ENCODE peak calls at places on chromosomes 11 and 22, in four cellular contexts. One of them, this sample, is unnamed.
A peak's percentile ranks its signal among the peaks of the same experiment; 100 is the strongest.

GRCh38 chr11:88420165-88420781 is 82.7 kb upstream of the CTSC start:
- DNase-seq in ACHN: no peak
- DNase-seq in RPMI7951: no peak
- DNase-seq in MCF 10A: peak; percentile 91
- DNase-seq in this sample: no peak

GRCh38 chr22:27673839-27674238 is 127.7 kb downstream of the MN1 start:
- DNase-seq in ACHN: no peak
- DNase-seq in RPMI7951: no peak
- DNase-seq in MCF 10A: no peak
- DNase-seq in this sample: no peak

GRCh38 chr22:46076651-46077339 is 73.5 kb upstream of the PPARA start:
- DNase-seq in ACHN: no peak
- DNase-seq in RPMI7951: peak; percentile 80
- DNase-seq in MCF 10A: peak; percentile 74
- DNase-seq in this sample: no peak

GRCh38 chr11:44766112-44766971 is 39.6 kb downstream of the TSPAN18 start:
- DNase-seq in ACHN: no peak
- DNase-seq in RPMI7951: peak; percentile 91
- DNase-seq in MCF 10A: no peak
- DNase-seq in this sample: no peak

GRCh38 chr22:38724176-38724575 is 18.4 kb downstream of the GTPBP1 start:
- DNase-seq in ACHN: no peak
- DNase-seq in RPMI7951: no peak
- DNase-seq in MCF 10A: no peak
- DNase-seq in this sample: no peak

GRCh38 chr11:96155627-96156378 is 187.2 kb downstream of the MAML2 start:
- DNase-seq in ACHN: peak; percentile 90
- DNase-seq in RPMI7951: peak; percentile 99
- DNase-seq in MCF 10A: peak; percentile 93
- DNase-seq in this sample: no peak

GRCh38 chr22:20574920-20575353 is 67.5 kb downstream of the MED15 start:
- DNase-seq in ACHN: no peak
- DNase-seq in RPMI7951: no peak
- DNase-seq in MCF 10A: no peak
- DNase-seq in this sample: no peak

GRCh38 chr11:14499178-14499559 is 442 bp downstream of the COPB1 start:
- DNase-seq in ACHN: peak; percentile 28
- DNase-seq in RPMI7951: peak; percentile 11
- DNase-seq in MCF 10A: peak; percentile 28
- DNase-seq in this sample: peak; percentile 39

GRCh38 chr11:131638889-131639288 is 268.5 kb downstream of the NTM start:
- DNase-seq in ACHN: no peak
- DNase-seq in RPMI7951: no peak
- DNase-seq in MCF 10A: no peak
- DNase-seq in this sample: no peak

GRCh38 chr11:62507023-62507422 is 39.6 kb downstream of the AHNAK start:
- DNase-seq in ACHN: no peak
- DNase-seq in RPMI7951: no peak
- DNase-seq in MCF 10A: no peak
- DNase-seq in this sample: no peak

GRCh38 chr22:44365196-44365802 is 52.5 kb upstream of the SHISAL1 start:
- DNase-seq in ACHN: no peak
- DNase-seq in RPMI7951: peak; percentile 74
- DNase-seq in MCF 10A: no peak
- DNase-seq in this sample: no peak

GRCh38 chr11:68594123-68594522 is 90.2 kb upstream of the GAL start:
- DNase-seq in ACHN: no peak
- DNase-seq in RPMI7951: no peak
- DNase-seq in MCF 10A: no peak
- DNase-seq in this sample: no peak

GRCh38 chr11:112972399-112973115 is 11.3 kb downstream of the NCAM1 start:
- DNase-seq in ACHN: no peak
- DNase-seq in RPMI7951: peak; percentile 73
- DNase-seq in MCF 10A: no peak
- DNase-seq in this sample: no peak

GRCh38 chr22:30606455-30607299 is at the start of gene TCN2:
- DNase-seq in ACHN: peak; percentile 87
- DNase-seq in RPMI7951: peak; percentile 78
- DNase-seq in MCF 10A: peak; percentile 35
- DNase-seq in this sample: peak; percentile 81

GRCh38 chr11:43268161-43268560 is 43.6 kb upstream of the API5 start:
- DNase-seq in ACHN: no peak
- DNase-seq in RPMI7951: peak; percentile 43
- DNase-seq in MCF 10A: no peak
- DNase-seq in this sample: peak; percentile 48

GRCh38 chr11:61747389-61748285 is 4.8 kb upstream of the MYRF start:
- DNase-seq in ACHN: peak; percentile 68
- DNase-seq in RPMI7951: peak; percentile 51
- DNase-seq in MCF 10A: peak; percentile 69
- DNase-seq in this sample: peak; percentile 45

GRCh38 chr11:46682773-46683752 is 17.4 kb downstream of the ARHGAP1 start:
- DNase-seq in ACHN: no peak
- DNase-seq in RPMI7951: peak; percentile 17
- DNase-seq in MCF 10A: peak; percentile 73
- DNase-seq in this sample: no peak

GRCh38 chr11:133239530-133239929 is 292.8 kb downstream of the OPCML start:
- DNase-seq in ACHN: no peak
- DNase-seq in RPMI7951: no peak
- DNase-seq in MCF 10A: no peak
- DNase-seq in this sample: no peak

GRCh38 chr22:44623771-44624510 is 78.1 kb upstream of the PRR5 start:
- DNase-seq in ACHN: no peak
- DNase-seq in RPMI7951: no peak
- DNase-seq in MCF 10A: peak; percentile 59
- DNase-seq in this sample: no peak

GRCh38 chr22:41140365-41140957 is 48.1 kb downstream of the EP300 start:
- DNase-seq in ACHN: no peak
- DNase-seq in RPMI7951: no peak
- DNase-seq in MCF 10A: no peak
- DNase-seq in this sample: peak; percentile 12

GRCh38 chr11:114273071-114273470 is 23.1 kb upstream of the NNMT start:
- DNase-seq in ACHN: no peak
- DNase-seq in RPMI7951: no peak
- DNase-seq in MCF 10A: no peak
- DNase-seq in this sample: no peak

GRCh38 chr11:119874660-119875238 is 145.7 kb upstream of the NECTIN1 start:
- DNase-seq in ACHN: no peak
- DNase-seq in RPMI7951: no peak
- DNase-seq in MCF 10A: no peak
- DNase-seq in this sample: no peak

GRCh38 chr11:134503104-134503503 is 91.1 kb upstream of the B3GAT1 start:
- DNase-seq in ACHN: no peak
- DNase-seq in RPMI7951: no peak
- DNase-seq in MCF 10A: no peak
- DNase-seq in this sample: no peak

GRCh38 chr22:23289851-23290724 is 109.8 kb downstream of the BCR start:
- DNase-seq in ACHN: peak; percentile 47
- DNase-seq in RPMI7951: peak; percentile 25
- DNase-seq in MCF 10A: peak; percentile 61
- DNase-seq in this sample: peak; percentile 15

GRCh38 chr11:59679347-59679746 is 10.5 kb upstream of the PATL1 start:
- DNase-seq in ACHN: no peak
- DNase-seq in RPMI7951: no peak
- DNase-seq in MCF 10A: no peak
- DNase-seq in this sample: no peak

GRCh38 chr11:76939219-76939631 is 78.5 kb downstream of the ACER3 start:
- DNase-seq in ACHN: no peak
- DNase-seq in RPMI7951: no peak
- DNase-seq in MCF 10A: no peak
- DNase-seq in this sample: no peak

GRCh38 chr11:101860694-101861371 is 54.0 kb upstream of the CEP126 start:
- DNase-seq in ACHN: peak; percentile 61
- DNase-seq in RPMI7951: peak; percentile 63
- DNase-seq in MCF 10A: peak; percentile 67
- DNase-seq in this sample: peak; percentile 36

GRCh38 chr11:133163463-133164419 is 368.6 kb downstream of the OPCML start:
- DNase-seq in ACHN: peak; percentile 46
- DNase-seq in RPMI7951: peak; percentile 30
- DNase-seq in MCF 10A: no peak
- DNase-seq in this sample: no peak

GRCh38 chr11:43989162-43989961 is 46.9 kb downstream of the C11orf96 start:
- DNase-seq in ACHN: no peak
- DNase-seq in RPMI7951: peak; percentile 92
- DNase-seq in MCF 10A: no peak
- DNase-seq in this sample: no peak

GRCh38 chr22:49298834-49299750 is 528.6 kb downstream of the BRD1 start:
- DNase-seq in ACHN: no peak
- DNase-seq in RPMI7951: no peak
- DNase-seq in MCF 10A: no peak
- DNase-seq in this sample: no peak

GRCh38 chr11:96137357-96137756 is 205.6 kb downstream of the MAML2 start:
- DNase-seq in ACHN: no peak
- DNase-seq in RPMI7951: no peak
- DNase-seq in MCF 10A: no peak
- DNase-seq in this sample: no peak

GRCh38 chr11:57069942-57070341 is 81.2 kb downstream of the OR5AK2 start:
- DNase-seq in ACHN: no peak
- DNase-seq in RPMI7951: peak; percentile 9
- DNase-seq in MCF 10A: peak; percentile 14
- DNase-seq in this sample: no peak

GRCh38 chr22:43127166-43127908 is 15.9 kb downstream of the MCAT start:
- DNase-seq in ACHN: no peak
- DNase-seq in RPMI7951: no peak
- DNase-seq in MCF 10A: peak; percentile 69
- DNase-seq in this sample: no peak

GRCh38 chr11:64027619-64028397 is 7.9 kb upstream of the FLRT1 start:
- DNase-seq in ACHN: no peak
- DNase-seq in RPMI7951: no peak
- DNase-seq in MCF 10A: no peak
- DNase-seq in this sample: no peak

GRCh38 chr22:49929553-49929979 is 11.1 kb downstream of the CRELD2 start:
- DNase-seq in ACHN: peak; percentile 45
- DNase-seq in RPMI7951: no peak
- DNase-seq in MCF 10A: peak; percentile 56
- DNase-seq in this sample: peak; percentile 30

GRCh38 chr22:25722223-25723015 is 19.6 kb upstream of the MYO18B start:
- DNase-seq in ACHN: no peak
- DNase-seq in RPMI7951: no peak
- DNase-seq in MCF 10A: no peak
- DNase-seq in this sample: no peak

GRCh38 chr11:10443152-10443551 is 11.9 kb upstream of the AMPD3 start:
- DNase-seq in ACHN: no peak
- DNase-seq in RPMI7951: no peak
- DNase-seq in MCF 10A: no peak
- DNase-seq in this sample: no peak

This sample was measured in anterior cingulate cortex.